ENCODE peak calls at places on chromosomes 11 and 22, in seven cellular contexts. R, L, U, J, F, D and H are unnamed samples.

GRCh38 chr22:46066691-46067090 is 83.6 kb upstream of the PPARA start:
- DNase-seq in U (peak), L (no peak), F (no peak), J (no peak), R (no peak), D (no peak), H (no peak)

GRCh38 chr11:128824199-128825049 is 42.7 kb downstream of the KCNJ1 start:
- DNase-seq in J (no peak), F (no peak), U (no peak), R (no peak), D (no peak), L (no peak), H (no peak)

GRCh38 chr22:28019360-28019759 is 100.3 kb upstream of the PITPNB start:
- DNase-seq in F (no peak), D (no peak), L (no peak), U (peak), R (no peak), J (no peak), H (no peak)

GRCh38 chr11:100918551-100919500 is 210.8 kb downstream of the PGR start:
- DNase-seq in U (no peak), L (no peak), D (no peak), J (no peak), F (no peak), R (no peak), H (no peak)

GRCh38 chr11:70671611-70672010 is 273.3 kb downstream of the CTTN start:
- DNase-seq in D (no peak), F (no peak), U (peak), L (no peak), R (no peak), J (no peak), H (no peak)

GRCh38 chr22:19559324-19559811 is 35.2 kb upstream of the CLDN5 start:
- DNase-seq in D (no peak), F (no peak), J (no peak), R (no peak), L (no peak), U (peak), H (no peak)

GRCh38 chr11:69195819-69196218 is 40.1 kb downstream of the SMIM38 start:
- DNase-seq in R (no peak), L (no peak), D (no peak), F (no peak), U (no peak), J (no peak), H (no peak)

GRCh38 chr22:21446827-21447690 is 20.1 kb upstream of the TMEM191C start:
- DNase-seq in U (peak), J (no peak), D (no peak), R (no peak), L (no peak), F (no peak), H (no peak)

GRCh38 chr11:63518548-63518947 is 12.7 kb downstream of the LGALS12 start:
- DNase-seq in J (no peak), L (no peak), U (no peak), F (no peak), R (no peak), D (no peak), H (no peak)

GRCh38 chr11:121841487-121842167 is 274.4 kb downstream of the BLID start:
- DNase-seq in D (no peak), R (peak), F (no peak), L (peak), J (no peak), U (peak), H (no peak)